ENCODE peak calls at places on chromosomes 3 and 15, in ten cellular contexts. O is progenitor cell of endocrine pancreas, R is OCI-LY7, E is mucosa of descending colon, U is GM06990, P is transverse colon, T is AG04449, V is HepG2, K is upper lobe of right lung, F is SK-N-SH. I is an unnamed sample.

GRCh38 chr3:161336661-161337060 is 34.7 kb downstream of the SPTSSB start:
- DNase-seq in O (no peak), R (no peak), E (no peak), U (no peak), P (no peak), T (no peak), V (no peak), K (no peak), F (no peak), I (no peak)

GRCh38 chr15:29596266-29596665 is 226.0 kb downstream of the TJP1 start:
- DNase-seq in O (no peak), R (peak; percentile 2), E (no peak), U (no peak), P (no peak), T (no peak), V (no peak), K (no peak), F (no peak), I (no peak)

GRCh38 chr3:13648060-13648743 is 99.3 kb downstream of the FBLN2 start:
- DNase-seq in O (peak; percentile 87), R (peak; percentile 73), E (no peak), U (peak; percentile 76), P (peak; percentile 79), T (no peak), V (peak; percentile 50), K (peak; percentile 89), F (peak; percentile 94), I (peak; percentile 92)

GRCh38 chr3:128068156-128068620 is 16.0 kb downstream of the SEC61A1 start:
- DNase-seq in O (no peak), R (peak; percentile 63), E (no peak), U (no peak), P (no peak), T (no peak), V (peak; percentile 57), K (peak; percentile 55), F (peak; percentile 77), I (peak; percentile 58)

GRCh38 chr3:181711325-181712135 is at the start of gene SOX2:
- DNase-seq in O (peak; percentile 84), R (peak; percentile 97), E (no peak), U (peak; percentile 88), P (peak; percentile 48), T (no peak), V (peak; percentile 67), K (peak; percentile 80), F (peak; percentile 98), I (peak; percentile 82)

GRCh38 chr3:55486101-55486856 is 827 bp downstream of the WNT5A start:
- DNase-seq in O (no peak), R (peak; percentile 57), E (peak; percentile 60), U (peak; percentile 43), P (peak; percentile 46), T (no peak), V (no peak), K (peak; percentile 89), F (peak; percentile 54), I (no peak)

GRCh38 chr15:95300958-95301357 is 1029.5 kb upstream of the NR2F2 start:
- DNase-seq in O (no peak), R (no peak), E (no peak), U (no peak), P (no peak), T (no peak), V (no peak), K (no peak), F (no peak), I (no peak)

GRCh38 chr3:134299185-134299887 is 48.7 kb upstream of the RYK start:
- DNase-seq in O (no peak), R (no peak), E (no peak), U (no peak), P (no peak), T (no peak), V (no peak), K (no peak), F (no peak), I (no peak)

GRCh38 chr3:13025090-13025489 is 48.1 kb downstream of the IQSEC1 start:
- DNase-seq in O (no peak), R (no peak), E (no peak), U (no peak), P (no peak), T (no peak), V (peak; percentile 12), K (peak; percentile 72), F (no peak), I (no peak)

GRCh38 chr3:114878119-114878839 is 268.8 kb downstream of the ZBTB20 start:
- DNase-seq in O (no peak), R (no peak), E (no peak), U (no peak), P (no peak), T (no peak), V (no peak), K (no peak), F (no peak), I (no peak)

GRCh38 chr3:63400259-63400860 is 122.3 kb downstream of the SYNPR start:
- DNase-seq in O (no peak), R (no peak), E (no peak), U (no peak), P (no peak), T (no peak), V (no peak), K (no peak), F (no peak), I (no peak)

GRCh38 chr3:170703121-170703588 is 117.3 kb upstream of the SLC7A14 start:
- DNase-seq in O (no peak), R (no peak), E (no peak), U (no peak), P (no peak), T (peak; percentile 82), V (no peak), K (no peak), F (no peak), I (no peak)

GRCh38 chr3:65576942-65577341 is 461.8 kb downstream of the MAGI1 start:
- DNase-seq in O (no peak), R (no peak), E (no peak), U (no peak), P (no peak), T (no peak), V (no peak), K (no peak), F (no peak), I (no peak)

GRCh38 chr15:79463043-79463780 is 31.1 kb downstream of the MINAR1 start:
- DNase-seq in O (no peak), R (no peak), E (no peak), U (no peak), P (no peak), T (no peak), V (no peak), K (no peak), F (no peak), I (no peak)

GRCh38 chr3:72161870-72162617 is 377.1 kb upstream of the PROK2 start:
- DNase-seq in O (no peak), R (no peak), E (no peak), U (peak; percentile 20), P (peak; percentile 52), T (no peak), V (no peak), K (no peak), F (no peak), I (no peak)

GRCh38 chr3:114294940-114295480 is 1.2 kb downstream of the TIGIT start:
- DNase-seq in O (no peak), R (no peak), E (no peak), U (no peak), P (no peak), T (no peak), V (no peak), K (no peak), F (no peak), I (no peak)

GRCh38 chr15:52103217-52104207 is 9.1 kb downstream of the BCL2L10 start:
- DNase-seq in O (no peak), R (peak; percentile 31), E (no peak), U (peak; percentile 70), P (peak; percentile 47), T (peak; percentile 78), V (peak; percentile 46), K (no peak), F (no peak), I (peak; percentile 78)

GRCh38 chr3:67858492-67858891 is 204.1 kb upstream of the SUCLG2 start:
- DNase-seq in O (no peak), R (no peak), E (no peak), U (no peak), P (no peak), T (no peak), V (no peak), K (no peak), F (no peak), I (no peak)

GRCh38 chr3:67864587-67865183 is 210.3 kb upstream of the SUCLG2 start:
- DNase-seq in O (no peak), R (no peak), E (no peak), U (no peak), P (no peak), T (no peak), V (no peak), K (no peak), F (no peak), I (no peak)

GRCh38 chr3:67863869-67864268 is 209.5 kb upstream of the SUCLG2 start:
- DNase-seq in O (no peak), R (peak; percentile 29), E (no peak), U (no peak), P (no peak), T (no peak), V (peak; percentile 32), K (no peak), F (peak; percentile 20), I (no peak)
- TF ChIP-seq CTCF in O (peak; percentile 49), R (peak; percentile 74), E (no peak), U (peak; percentile 53), P (no peak), T (no peak), V (peak; percentile 59), K (no peak), F (peak; percentile 33), I (peak; percentile 6)

GRCh38 chr3:160090653-160091052 is 102.0 kb downstream of the IL12A start:
- DNase-seq in O (no peak), R (no peak), E (no peak), U (no peak), P (no peak), T (no peak), V (no peak), K (no peak), F (no peak), I (no peak)
- TF ChIP-seq CTCF in O (no peak), R (no peak), E (no peak), U (no peak), P (no peak), T (no peak), V (no peak), K (no peak), F (no peak), I (no peak)

DNA sequence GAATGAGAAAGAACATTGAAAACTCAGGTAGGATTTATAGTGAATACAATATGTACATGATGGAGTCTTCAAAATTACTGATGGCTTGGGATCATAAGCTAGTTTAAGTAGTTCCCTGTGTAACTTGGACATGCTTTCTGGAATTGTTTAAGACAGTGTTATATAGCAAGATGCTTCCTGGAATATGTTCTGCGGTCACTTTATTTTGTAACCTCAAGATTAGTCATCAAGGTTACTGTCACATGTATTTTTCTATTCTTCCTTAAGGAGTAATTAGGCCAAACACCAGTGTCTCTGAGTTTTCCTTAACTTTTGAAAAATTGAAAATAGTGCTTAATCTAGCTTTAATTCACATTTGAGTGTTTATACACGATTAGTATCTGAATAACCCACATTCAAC is 760.3 kb upstream of the ARRDC4 start:
- DNase-seq in O (no peak), R (no peak), E (no peak), U (no peak), P (no peak), T (no peak), V (no peak), K (no peak), F (no peak), I (no peak)
- TF ChIP-seq CTCF in O (no peak), R (no peak), E (no peak), U (no peak), P (no peak), T (no peak), V (no peak), K (no peak), F (no peak), I (no peak)

GRCh38 chr3:98039322-98040024 is 4.4 kb upstream of the GABRR3 start:
- DNase-seq in O (peak; percentile 43), R (peak; percentile 81), E (no peak), U (peak; percentile 57), P (peak; percentile 44), T (peak; percentile 56), V (peak; percentile 78), K (no peak), F (peak; percentile 42), I (peak; percentile 45)
- TF ChIP-seq CTCF in O (peak; percentile 93), R (peak; percentile 98), E (peak; percentile 66), U (peak; percentile 82), P (peak; percentile 90), T (peak; percentile 81), V (peak; percentile 87), K (peak; percentile 84), F (peak; percentile 96), I (peak; percentile 82)

I was measured in GM13977.